ENCODE peak calls at places on chromosomes 1 and 21, in six cellular contexts. U is NCI-H1417, B is iris pigment epithelial cell, H is mesothelial cell of epicardium, F is T-cell, N is memory B cell. K is an unnamed sample.

GRCh38 chr1:111563619-111564018 is 56.0 kb upstream of the RAP1A start:
- DNase-seq in U (no peak), B (peak), H (no peak), F (no peak), N (no peak), K (no peak)

GRCh38 chr1:202161151-202162048 is 998 bp upstream of the PTPN7 start:
- DNase-seq in U (no peak), B (no peak), H (no peak), F (no peak), N (no peak), K (no peak)

GRCh38 chr21:46189959-46190490 is 5.8 kb upstream of the SPATC1L start:
- DNase-seq in U (no peak), B (no peak), H (no peak), F (no peak), N (no peak), K (no peak)

GRCh38 chr1:169466259-169467230 is 19.2 kb downstream of the SLC19A2 start:
- DNase-seq in U (peak), B (peak), H (no peak), F (no peak), N (no peak), K (no peak)

GRCh38 chr1:174996474-174996873 is 3.3 kb upstream of the CACYBP start:
- DNase-seq in U (no peak), B (peak), H (no peak), F (no peak), N (no peak), K (no peak)

GRCh38 chr1:2091611-2092604 is 41.7 kb downstream of the PRKCZ start:
- DNase-seq in U (no peak), B (no peak), H (peak), F (peak), N (peak), K (peak)

GRCh38 chr1:110210604-110211502 is 739 bp downstream of the KCNC4 start:
- DNase-seq in U (peak), B (peak), H (peak), F (peak), N (peak), K (peak)

GRCh38 chr1:3651939-3652537 is at the start of gene TP73:
- DNase-seq in U (peak), B (no peak), H (no peak), F (no peak), N (peak), K (peak)

GRCh38 chr1:244850896-244851295 is 13.4 kb downstream of the HNRNPU start:
- DNase-seq in U (no peak), B (no peak), H (no peak), F (no peak), N (no peak), K (no peak)

GRCh38 chr1:68586766-68587165 is 89.9 kb upstream of the DEPDC1 start:
- DNase-seq in U (no peak), B (no peak), H (no peak), F (no peak), N (no peak), K (no peak)

GRCh38 chr1:225156254-225156653 is 226.8 kb downstream of the DNAH14 start:
- DNase-seq in U (no peak), B (peak), H (no peak), F (no peak), N (no peak), K (no peak)

GRCh38 chr1:152928671-152929070 is 18.3 kb upstream of the SPRR5 start:
- DNase-seq in U (no peak), B (no peak), H (no peak), F (no peak), N (no peak), K (no peak)

GRCh38 chr1:33164120-33164519 is 17.7 kb downstream of the TRIM62 start:
- DNase-seq in U (no peak), B (no peak), H (no peak), F (no peak), N (no peak), K (no peak)

GRCh38 chr1:33047839-33048305 is 11.2 kb upstream of the AK2 start:
- DNase-seq in U (no peak), B (peak), H (no peak), F (no peak), N (no peak), K (no peak)

GRCh38 chr21:44461438-44462089 is 6.3 kb downstream of the LRRC3 start:
- DNase-seq in U (no peak), B (no peak), H (peak), F (no peak), N (no peak), K (no peak)

GRCh38 chr1:50852889-50853288 is 107.2 kb downstream of the FAF1 start:
- DNase-seq in U (peak), B (no peak), H (no peak), F (no peak), N (no peak), K (no peak)